ENCODE peak calls at places on chromosomes 4 and X, in five cellular contexts. U, S, B, D and P are unnamed samples.

GRCh38 chrX:41781500-41781899 is 57.5 kb downstream of the GPR82 start:
- DNase-seq in D (no peak), U (no peak), S (no peak), B (no peak), P (no peak)

GRCh38 chr4:174808836-174809235 is 20.2 kb downstream of the GLRA3 start:
- DNase-seq in U (no peak), D (no peak), B (no peak), S (no peak), P (no peak)

GRCh38 chr4:85486425-85487101 is 11.6 kb downstream of the ARHGAP24 start:
- DNase-seq in B (no peak), D (no peak), S (no peak), U (no peak), P (no peak)

GRCh38 chr4:73822389-73822788 is 14.1 kb upstream of the CXCL6 start:
- DNase-seq in U (no peak), D (no peak), B (no peak), S (no peak), P (no peak)

GRCh38 chrX:11886745-11887144 is 128.7 kb downstream of the MSL3 start:
- DNase-seq in S (no peak), D (no peak), B (no peak), U (no peak), P (no peak)

GRCh38 chr4:159460408-159460807 is 357.5 kb downstream of the RAPGEF2 start:
- DNase-seq in D (no peak), S (no peak), U (no peak), B (no peak), P (no peak)

GRCh38 chr4:159002950-159003349 is 99.9 kb upstream of the RAPGEF2 start:
- DNase-seq in D (no peak), B (no peak), S (no peak), U (no peak), P (no peak)

GRCh38 chr4:74481891-74482609 is 37.1 kb downstream of the AREG start:
- DNase-seq in S (no peak), D (no peak), U (no peak), B (no peak), P (no peak)

GRCh38 chr4:111066001-111066400 is 443.1 kb upstream of the PITX2 start:
- DNase-seq in D (no peak), S (no peak), B (no peak), U (no peak), P (no peak)

GRCh38 chr4:965766-966134 is 7.6 kb downstream of the DGKQ start:
- DNase-seq in D (no peak), B (no peak), U (no peak), S (no peak), P (no peak)

GRCh38 chr4:7367894-7368293 is 66.8 kb downstream of the PSAPL1 start:
- DNase-seq in B (no peak), U (no peak), S (no peak), D (no peak), P (no peak)

GRCh38 chrX:136147320-136147901 is at the start of gene FHL1:
- DNase-seq in B (no peak), D (peak; percentile 80), U (peak; percentile 76), S (peak; percentile 38), P (no peak)

GRCh38 chr4:74262522-74262921 is 45.7 kb upstream of the EPGN start:
- DNase-seq in D (no peak), B (no peak), S (no peak), U (no peak), P (no peak)

GRCh38 chrX:8191022-8191421 is 20.0 kb upstream of the VCX2 start:
- DNase-seq in B (peak; percentile 85), U (no peak), S (no peak), D (no peak), P (no peak)

GRCh38 chr4:155248002-155248896 is 39.8 kb downstream of the NPY2R start:
- DNase-seq in B (no peak), S (no peak), U (no peak), D (no peak), P (no peak)

GRCh38 chrX:45198301-45198700 is 2.4 kb downstream of the DIPK2B start:
- DNase-seq in U (no peak), S (no peak), D (no peak), B (no peak), P (no peak)

GRCh38 chrX:45202171-45202570 is 1.5 kb upstream of the DIPK2B start:
- DNase-seq in U (no peak), S (no peak), D (no peak), B (no peak), P (no peak)

GRCh38 chrX:45200741-45201234 is at the start of gene DIPK2B:
- DNase-seq in D (peak; percentile 16), U (no peak), B (no peak), S (no peak), P (no peak)

GRCh38 chrX:45196701-45197100 is 4.0 kb downstream of the DIPK2B start:
- DNase-seq in D (no peak), B (no peak), U (no peak), S (no peak), P (no peak)

DNA sequence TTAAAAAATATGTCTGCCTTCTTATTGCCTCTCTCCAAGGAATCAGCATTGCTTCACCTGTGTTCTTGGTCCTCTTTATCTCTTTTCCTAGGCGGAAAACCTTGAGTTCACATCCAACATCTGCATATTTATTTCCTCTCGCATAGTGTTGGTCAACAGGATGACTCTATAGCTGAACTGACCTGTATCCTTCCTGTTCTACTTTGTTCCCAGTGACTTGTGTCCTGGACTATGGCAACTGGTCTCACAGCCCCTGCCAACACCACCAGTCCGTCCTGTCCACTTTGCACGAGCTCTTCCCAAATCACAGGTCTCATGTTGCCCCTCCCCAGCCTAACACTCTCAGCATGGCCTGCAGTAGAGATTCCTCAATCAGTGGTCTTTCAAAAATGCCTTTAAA is 2.0 kb downstream of the DIPK2B start:
- DNase-seq in B (no peak), D (no peak), S (no peak), U (no peak), P (no peak)
- H3K27ac ChIP-seq in B (no peak overlapping the region), D (peak overlapping the region; percentile 76), S (no peak overlapping the region), U (peak overlapping the region; percentile 31), P (no peak overlapping the region)

DNA sequence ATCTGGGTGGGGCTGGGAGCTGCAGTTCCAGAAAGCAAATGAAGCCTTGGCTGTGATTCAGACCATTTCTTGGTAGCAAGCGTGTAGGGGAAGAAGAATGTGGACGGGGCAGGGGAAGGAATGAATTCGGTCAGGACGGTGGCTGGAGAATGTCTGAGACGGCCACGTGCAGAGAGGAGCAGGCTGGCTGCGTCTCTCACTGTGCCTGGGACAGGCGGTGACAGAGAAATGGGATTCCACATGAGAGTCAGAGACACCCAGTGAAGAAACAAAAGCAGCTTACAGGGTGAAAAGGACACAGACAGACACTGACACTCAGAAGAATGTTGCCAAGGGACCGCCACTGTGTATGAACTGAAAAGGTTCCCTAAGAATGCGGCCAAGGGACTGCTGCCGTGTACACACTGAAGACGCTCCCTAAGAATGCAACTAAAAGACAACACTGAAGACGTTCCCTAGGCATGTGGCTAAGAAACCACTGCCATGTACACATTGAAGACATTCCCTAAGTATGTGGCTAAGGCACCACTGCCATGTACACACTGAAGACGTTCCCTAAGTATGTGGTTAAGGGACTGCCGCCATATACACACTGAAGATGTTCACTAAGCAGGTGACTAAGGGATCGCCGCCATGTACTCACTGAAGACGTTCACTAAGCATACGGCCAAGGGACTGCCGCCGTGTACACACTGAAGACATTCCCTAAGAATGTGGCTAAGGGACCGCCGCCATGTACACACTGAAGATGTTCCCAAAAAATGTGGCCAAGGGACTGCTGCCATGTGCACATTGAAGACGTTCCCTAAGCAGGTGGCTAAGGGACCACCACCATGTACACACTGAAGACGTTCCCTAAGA is 49.1 kb downstream of the DHRSX start:
- DNase-seq in S (no peak), D (no peak), U (no peak), B (no peak), P (no peak)
- H3K4me3 ChIP-seq in S (no peak overlapping the region), D (no peak overlapping the region), U (no peak overlapping the region), B (no peak overlapping the region), P (no peak overlapping the region)

GRCh38 chr4:48801739-48802138 is 21.7 kb upstream of the FRYL start:
- DNase-seq in B (no peak), U (no peak), S (no peak), D (no peak), P (peak; percentile 75)

GRCh38 chr4:48801016-48801715 is 21.1 kb upstream of the FRYL start:
- DNase-seq in D (no peak), B (no peak), S (no peak), U (no peak), P (no peak)

GRCh38 chr4:48798117-48798516 is 18.0 kb upstream of the FRYL start:
- DNase-seq in U (no peak), D (no peak), B (no peak), S (no peak), P (no peak)

GRCh38 chr4:48796927-48797679 is 17.0 kb upstream of the FRYL start:
- DNase-seq in S (no peak), B (no peak), U (no peak), D (no peak), P (no peak)

GRCh38 chr4:48799157-48799556 is 19.1 kb upstream of the FRYL start:
- DNase-seq in U (no peak), S (no peak), B (no peak), D (no peak), P (no peak)
- H3K4me1 ChIP-seq in U (no peaks in the 10 kb centered on the region), S (no peaks in the 10 kb centered on the region), B (peaks cover 12% of the 10 kb centered on the region), D (peaks cover 40% of the 10 kb centered on the region), P (peaks cover 9% of the 10 kb centered on the region)

GRCh38 chrX:72001471-72001870 is 90.8 kb downstream of the NHSL2 start:
- DNase-seq in S (no peak), B (no peak), D (no peak), U (no peak), P (no peak)
- H3K27ac ChIP-seq in S (no peak overlapping the region), B (no peak overlapping the region), D (no peak overlapping the region), U (no peak overlapping the region), P (no peak overlapping the region)

GRCh38 chr4:20638825-20639224 is 61.4 kb upstream of the PACRGL start:
- DNase-seq in D (no peak), B (no peak), S (no peak), U (no peak), P (no peak)
- H3K4me3 ChIP-seq in D (no peak overlapping the region), B (no peak overlapping the region), S (no peak overlapping the region), U (no peak overlapping the region), P (no peak overlapping the region)

GRCh38 chr4:51850294-51850693 is 7.3 kb downstream of the DCUN1D4 start:
- DNase-seq in U (no peak), B (no peak), S (no peak), D (no peak), P (no peak)

GRCh38 chr4:51851937-51852290 is 9.0 kb downstream of the DCUN1D4 start:
- DNase-seq in U (no peak), S (no peak), B (no peak), D (no peak), P (no peak)

GRCh38 chr4:51851090-51851936 is 8.4 kb downstream of the DCUN1D4 start:
- DNase-seq in B (no peak), D (no peak), U (no peak), S (no peak), P (no peak)

GRCh38 chr4:51845736-51846135 is 2.8 kb downstream of the DCUN1D4 start:
- DNase-seq in S (no peak), U (no peak), B (no peak), D (no peak), P (no peak)

DNA sequence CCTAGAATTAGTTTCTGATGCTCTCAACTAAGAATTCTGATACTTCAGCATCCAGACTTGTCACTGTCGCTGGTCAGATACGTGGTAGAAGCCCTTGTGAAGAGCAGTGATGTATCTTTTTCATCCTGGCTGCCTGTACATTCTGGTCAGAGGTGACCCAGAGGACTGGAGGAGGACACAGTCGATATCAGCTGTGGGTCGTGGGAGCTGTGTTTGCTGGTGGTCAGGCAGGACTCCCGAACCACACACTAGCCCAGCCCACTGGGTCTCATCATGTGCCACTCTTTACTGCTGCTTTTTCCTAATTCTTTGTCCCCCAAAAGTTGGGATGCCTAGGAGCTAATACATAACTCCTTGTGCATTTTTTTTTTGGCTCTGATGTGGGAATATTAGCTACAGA is 6.5 kb downstream of the DCUN1D4 start:
- DNase-seq in B (no peak), S (no peak), D (no peak), U (no peak), P (no peak)
- H3K4me1 ChIP-seq in B (peaks cover 20% of the 10 kb centered on the region), S (peaks cover 17% of the 10 kb centered on the region), D (peaks cover 82% of the 10 kb centered on the region), U (no peaks in the 10 kb centered on the region), P (peaks cover 12% of the 10 kb centered on the region)